ENCODE peak calls at places on chromosomes 4 and X, in six cellular contexts. U, W, E, G, T and P are unnamed samples.
A peak's percentile ranks its signal among the peaks of the same experiment; 100 is the strongest.

GRCh38 chr4:184664445-184665210 is 15.1 kb downstream of the PRIMPOL start:
- ATAC-seq in U (no peak), W (peak; percentile 50), E (no peak), G (peak; percentile 86), T (peak; percentile 36), P (no peak)

GRCh38 chr4:187191676-187192075 is 468.0 kb upstream of the FAT1 start:
- ATAC-seq in U (no peak), W (no peak), E (no peak), G (no peak), T (no peak), P (no peak)

GRCh38 chrX:40012800-40013682 is 84.7 kb downstream of the BCOR start:
- ATAC-seq in U (peak; percentile 30), W (peak; percentile 77), E (peak; percentile 55), G (no peak), T (peak; percentile 53), P (peak; percentile 74)

GRCh38 chrX:56994375-56995270 is 718 bp downstream of the SPIN3 start:
- ATAC-seq in U (peak; percentile 24), W (no peak), E (peak; percentile 32), G (peak; percentile 38), T (no peak), P (peak; percentile 27)

GRCh38 chr4:85491527-85491926 is 16.6 kb downstream of the ARHGAP24 start:
- ATAC-seq in U (no peak), W (peak; percentile 55), E (no peak), G (no peak), T (peak; percentile 45), P (peak; percentile 93)

GRCh38 chrX:55801811-55802210 is 84.3 kb downstream of the RRAGB start:
- ATAC-seq in U (no peak), W (no peak), E (no peak), G (no peak), T (no peak), P (no peak)

GRCh38 chr4:38275331-38275821 is 315.2 kb downstream of the PTTG2 start:
- ATAC-seq in U (no peak), W (no peak), E (no peak), G (no peak), T (no peak), P (no peak)

GRCh38 chr4:2537011-2537830 is 774 bp downstream of the FAM193A start:
- ATAC-seq in U (peak; percentile 3), W (no peak), E (peak; percentile 21), G (peak; percentile 1), T (peak; percentile 12), P (peak; percentile 47)

GRCh38 chr4:105624530-105624929 is 72.1 kb downstream of the ARHGEF38 start:
- ATAC-seq in U (no peak), W (peak; percentile 50), E (no peak), G (peak; percentile 23), T (peak; percentile 64), P (peak; percentile 42)

GRCh38 chrX:40127052-40127451 is 29.3 kb upstream of the BCOR start:
- ATAC-seq in U (peak; percentile 83), W (no peak), E (peak; percentile 89), G (no peak), T (no peak), P (no peak)

GRCh38 chrX:39508300-39508692 is 589.5 kb downstream of the BCOR start:
- ATAC-seq in U (peak; percentile 77), W (no peak), E (no peak), G (no peak), T (no peak), P (no peak)

GRCh38 chr4:185554243-185555126 is 19.2 kb upstream of the PDLIM3 start:
- ATAC-seq in U (no peak), W (peak; percentile 69), E (no peak), G (no peak), T (no peak), P (no peak)

GRCh38 chr4:2341911-2342652 is 76.4 kb downstream of the ZFYVE28 start:
- ATAC-seq in U (no peak), W (no peak), E (no peak), G (no peak), T (no peak), P (no peak)

GRCh38 chrX:110172215-110172614 is 145.7 kb downstream of the AMMECR1 start:
- ATAC-seq in U (no peak), W (no peak), E (no peak), G (no peak), T (no peak), P (peak; percentile 100)

GRCh38 chrX:21740329-21741274 is 17.3 kb downstream of the SMPX start:
- ATAC-seq in U (no peak), W (peak; percentile 69), E (no peak), G (no peak), T (peak; percentile 79), P (no peak)